ENCODE peak calls at places on chromosomes 13 and 19, in eight cellular contexts. E is left ventricle myocardium inferior, Q is A549, B is progenitor cell of endocrine pancreas, P is GM23338, T is HL-60, C is Calu3, O is thoracic aorta. Y is an unnamed sample.

GRCh38 chr19:3898426-3898825 is 17.9 kb downstream of the ATCAY start:
- DNase-seq in E (no peak), Q (no peak), B (no peak), P (no peak), T (no peak), C (no peak), O (no peak), Y (no peak)

GRCh38 chr13:45782327-45783045 is 69.1 kb downstream of the SIAH3 start:
- DNase-seq in E (no peak), Q (no peak), B (no peak), P (no peak), T (no peak), C (no peak), O (no peak), Y (no peak)

GRCh38 chr13:44309771-44310767 is 63.6 kb upstream of the SERP2 start:
- DNase-seq in E (peak), Q (peak), B (no peak), P (no peak), T (no peak), C (no peak), O (no peak), Y (no peak)

GRCh38 chr13:109704771-109705628 is 81.4 kb downstream of the IRS2 start:
- DNase-seq in E (peak), Q (peak), B (no peak), P (no peak), T (peak), C (peak), O (no peak), Y (no peak)

GRCh38 chr19:28472843-28473242 is 740.1 kb downstream of the UQCRFS1 start:
- DNase-seq in E (peak), Q (no peak), B (no peak), P (no peak), T (no peak), C (peak), O (no peak), Y (no peak)

GRCh38 chr13:77861716-77862115 is 56.9 kb downstream of the EDNRB start:
- DNase-seq in E (no peak), Q (no peak), B (no peak), P (no peak), T (no peak), C (no peak), O (no peak), Y (no peak)

GRCh38 chr13:26168276-26168814 is 53.8 kb downstream of the RNF6 start:
- DNase-seq in E (no peak), Q (no peak), B (no peak), P (no peak), T (no peak), C (no peak), O (no peak), Y (no peak)

GRCh38 chr13:24180743-24181384 is 20.3 kb downstream of the SPATA13 start:
- DNase-seq in E (no peak), Q (no peak), B (no peak), P (no peak), T (no peak), C (no peak), O (no peak), Y (no peak)

GRCh38 chr19:55087542-55087935 is 11.9 kb downstream of the EPS8L1 start:
- DNase-seq in E (no peak), Q (no peak), B (no peak), P (peak), T (no peak), C (no peak), O (no peak), Y (no peak)

GRCh38 chr13:109652536-109652935 is 133.8 kb downstream of the IRS2 start:
- DNase-seq in E (no peak), Q (no peak), B (no peak), P (no peak), T (no peak), C (no peak), O (no peak), Y (no peak)

GRCh38 chr13:74868044-74868443 is 613.9 kb downstream of the TBC1D4 start:
- DNase-seq in E (no peak), Q (no peak), B (no peak), P (no peak), T (no peak), C (no peak), O (no peak), Y (no peak)

GRCh38 chr13:26679945-26680516 is 80.6 kb downstream of the GPR12 start:
- DNase-seq in E (no peak), Q (no peak), B (no peak), P (peak), T (no peak), C (no peak), O (no peak), Y (peak)

GRCh38 chr13:39106216-39106995 is 68.2 kb downstream of the NHLRC3 start:
- DNase-seq in E (no peak), Q (no peak), B (no peak), P (no peak), T (no peak), C (no peak), O (no peak), Y (no peak)

GRCh38 chr19:49475995-49476880 is 2.2 kb downstream of the FLT3LG start:
- DNase-seq in E (no peak), Q (peak), B (peak), P (peak), T (no peak), C (no peak), O (no peak), Y (no peak)

GRCh38 chr13:49495783-49496762 is at the start of gene PHF11:
- DNase-seq in E (peak), Q (peak), B (peak), P (peak), T (peak), C (peak), O (peak), Y (peak)

GRCh38 chr19:12364391-12365093 is 941 bp downstream of the ZNF442 start:
- DNase-seq in E (peak), Q (no peak), B (no peak), P (peak), T (no peak), C (peak), O (no peak), Y (no peak)

GRCh38 chr13:39040206-39040605 is 1.9 kb downstream of the NHLRC3 start:
- DNase-seq in E (no peak), Q (no peak), B (no peak), P (no peak), T (no peak), C (no peak), O (no peak), Y (no peak)

GRCh38 chr13:51632643-51633357 is 48.5 kb downstream of the WDFY2 start:
- DNase-seq in E (no peak), Q (no peak), B (no peak), P (peak), T (no peak), C (peak), O (no peak), Y (no peak)

GRCh38 chr13:98340026-98340425 is 163.0 kb upstream of the RNF113B start:
- DNase-seq in E (no peak), Q (no peak), B (no peak), P (no peak), T (no peak), C (no peak), O (no peak), Y (no peak)

GRCh38 chr19:45972944-45973525 is 630 bp downstream of the NOVA2 start:
- DNase-seq in E (no peak), Q (no peak), B (no peak), P (no peak), T (no peak), C (no peak), O (no peak), Y (no peak)

GRCh38 chr13:110068176-110068473 is 238.8 kb downstream of the COL4A1 start:
- DNase-seq in E (no peak), Q (no peak), B (no peak), P (no peak), T (no peak), C (no peak), O (no peak), Y (no peak)

GRCh38 chr19:4583961-4584669 is 24.6 kb upstream of the SEMA6B start:
- DNase-seq in E (no peak), Q (no peak), B (no peak), P (peak), T (no peak), C (peak), O (no peak), Y (no peak)

GRCh38 chr13:44230736-44231135 is 142.9 kb upstream of the SERP2 start:
- DNase-seq in E (no peak), Q (no peak), B (no peak), P (no peak), T (no peak), C (no peak), O (no peak), Y (no peak)

GRCh38 chr13:109271061-109271460 is 515.3 kb downstream of the IRS2 start:
- DNase-seq in E (no peak), Q (no peak), B (no peak), P (no peak), T (no peak), C (no peak), O (no peak), Y (no peak)

GRCh38 chr13:30932481-30933333 is at the start of gene TEX26:
- DNase-seq in E (no peak), Q (no peak), B (peak), P (peak), T (no peak), C (no peak), O (no peak), Y (no peak)

GRCh38 chr13:94813920-94814500 is 101.7 kb upstream of the SOX21 start:
- DNase-seq in E (no peak), Q (no peak), B (no peak), P (no peak), T (no peak), C (no peak), O (no peak), Y (no peak)

GRCh38 chr13:51958217-51958547 is 53.1 kb downstream of the ATP7B start:
- DNase-seq in E (no peak), Q (no peak), B (no peak), P (peak), T (no peak), C (peak), O (no peak), Y (no peak)

GRCh38 chr19:38949580-38950367 is 19.0 kb downstream of the MRPS12 start:
- DNase-seq in E (peak), Q (no peak), B (peak), P (peak), T (no peak), C (peak), O (peak), Y (no peak)

GRCh38 chr13:41060723-41061074 is 610 bp upstream of the WBP4 start:
- DNase-seq in E (peak), Q (peak), B (peak), P (peak), T (no peak), C (peak), O (peak), Y (no peak)
- TF ChIP-seq CTCF in E (no peak), Q (no peak), B (no peak), P (no peak), T (no peak), C (no peak), O (no peak), Y (no peak)

GRCh38 chr19:18440421-18440877 is 2.5 kb upstream of the ISYNA1 start:
- DNase-seq in E (peak), Q (peak), B (no peak), P (peak), T (peak), C (peak), O (no peak), Y (no peak)
- TF ChIP-seq CTCF in E (peak), Q (peak), B (peak), P (peak), T (peak), C (no peak), O (no peak), Y (peak)

DNA sequence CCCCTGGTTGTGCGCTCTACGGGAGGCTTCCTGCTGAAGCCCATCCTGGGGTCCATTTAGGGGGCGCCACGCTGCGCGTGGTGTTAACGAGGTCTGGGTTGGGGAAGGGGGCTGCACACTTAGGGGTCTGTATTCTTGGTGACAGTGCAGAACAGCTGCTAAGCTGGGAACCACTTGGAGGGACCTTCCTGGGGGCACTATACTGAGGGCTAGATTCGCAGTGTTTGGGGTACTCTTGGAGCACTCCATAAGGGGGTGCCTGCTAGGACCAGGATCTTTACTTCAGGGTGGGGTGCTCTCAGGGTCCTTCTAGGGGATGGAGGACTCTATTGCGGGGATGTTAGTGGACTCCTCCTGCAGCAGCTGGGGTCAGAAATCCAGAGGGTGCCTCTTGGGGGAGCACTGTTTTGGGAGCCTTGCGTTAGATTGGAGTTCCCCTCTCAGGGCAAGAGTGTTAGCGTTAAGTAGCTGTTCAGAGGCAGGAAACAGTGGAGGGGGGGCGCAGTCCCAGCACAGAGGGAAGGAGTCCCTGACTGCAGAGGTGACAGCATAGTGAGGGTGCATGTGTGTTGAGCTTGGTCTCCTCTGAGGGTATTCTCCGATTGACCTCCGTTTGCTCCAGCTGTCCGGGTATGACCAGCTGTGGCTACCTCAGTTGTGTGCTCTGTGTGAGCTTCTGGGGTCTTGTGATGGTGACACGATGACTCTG is 1.1 kb downstream of the PDE4A start:
- DNase-seq in E (no peak), Q (no peak), B (no peak), P (no peak), T (no peak), C (no peak), O (no peak), Y (no peak)
- TF ChIP-seq CTCF in E (no peak), Q (no peak), B (no peak), P (peak), T (no peak), C (no peak), O (no peak), Y (no peak)

GRCh38 chr19:16657384-16657783 is 2.6 kb downstream of the SMIM7 start:
- DNase-seq in E (no peak), Q (no peak), B (no peak), P (no peak), T (no peak), C (no peak), O (no peak), Y (no peak)
- TF ChIP-seq CTCF in E (no peak), Q (no peak), B (no peak), P (no peak), T (no peak), C (no peak), O (no peak), Y (no peak)

Y was measured in retinal pigment epithelial cell.